ENCODE peak calls at places on chromosomes 12 and 14, in eight cellular contexts. E is Peyer's patch; Z is mesendoderm; B is cardiac muscle cell; C is GM23338; X is heart right ventricle; L is CD4-positive, alpha-beta memory T cell; T is mucosa of descending colon. A is an unnamed sample.
A peak's percentile ranks its signal among the peaks of the same experiment; 100 is the strongest.

GRCh38 chr12:39619316-39619659 is 315 bp downstream of the ABCD2 start:
- DNase-seq in E (no peak), Z (no peak), B (peak; percentile 28), C (peak; percentile 21), X (no peak), L (peak; percentile 50), T (no peak), A (peak; percentile 13)

GRCh38 chr12:95529693-95530225 is 21.5 kb downstream of the USP44 start:
- DNase-seq in E (no peak), Z (no peak), B (peak; percentile 13), C (no peak), X (no peak), L (no peak), T (no peak), A (no peak)

GRCh38 chr14:20866963-20867362 is 24.2 kb upstream of the RNASE3 start:
- DNase-seq in E (no peak), Z (peak; percentile 57), B (peak; percentile 43), C (peak; percentile 69), X (no peak), L (no peak), T (peak; percentile 13), A (no peak)

GRCh38 chr12:116528067-116528466 is 31.1 kb upstream of the MAP1LC3B2 start:
- DNase-seq in E (no peak), Z (peak; percentile 88), B (peak; percentile 43), C (no peak), X (no peak), L (no peak), T (no peak), A (no peak)

GRCh38 chr12:99946131-99946530 is 38.6 kb downstream of the ANKS1B start:
- DNase-seq in E (no peak), Z (no peak), B (no peak), C (no peak), X (no peak), L (no peak), T (no peak), A (no peak)

GRCh38 chr12:5758347-5758746 is 186.7 kb downstream of the ANO2 start:
- DNase-seq in E (no peak), Z (peak; percentile 51), B (no peak), C (peak; percentile 25), X (no peak), L (no peak), T (no peak), A (no peak)

GRCh38 chr12:120314220-120314619 is 12.1 kb downstream of the SIRT4 start:
- DNase-seq in E (no peak), Z (peak; percentile 59), B (peak; percentile 7), C (peak; percentile 90), X (no peak), L (no peak), T (no peak), A (no peak)

GRCh38 chr14:36226164-36226563 is 49.6 kb upstream of the PTCSC3 start:
- DNase-seq in E (no peak), Z (no peak), B (no peak), C (no peak), X (no peak), L (no peak), T (no peak), A (no peak)

GRCh38 chr14:79730911-79731310 is 480.4 kb downstream of the DIO2 start:
- DNase-seq in E (no peak), Z (no peak), B (no peak), C (no peak), X (no peak), L (no peak), T (no peak), A (no peak)

GRCh38 chr14:71439247-71439646 is 493.0 kb upstream of the RGS6 start:
- DNase-seq in E (no peak), Z (no peak), B (no peak), C (no peak), X (no peak), L (no peak), T (no peak), A (no peak)

GRCh38 chr14:104953097-104953496 is 25.1 kb downstream of the AHNAK2 start:
- DNase-seq in E (no peak), Z (no peak), B (no peak), C (no peak), X (no peak), L (no peak), T (no peak), A (no peak)

GRCh38 chr14:94598816-94599655 is 13.2 kb upstream of the SERPINA3 start:
- DNase-seq in E (peak; percentile 79), Z (peak; percentile 76), B (peak; percentile 98), C (peak; percentile 24), X (peak; percentile 40), L (no peak), T (peak; percentile 41), A (no peak)

GRCh38 chr12:21073129-21073528 is 57.9 kb upstream of the SLCO1B1 start:
- DNase-seq in E (no peak), Z (peak; percentile 25), B (no peak), C (no peak), X (no peak), L (no peak), T (no peak), A (no peak)

GRCh38 chr12:93518725-93519124 is 51.4 kb downstream of the MRPL42 start:
- DNase-seq in E (no peak), Z (no peak), B (peak; percentile 33), C (no peak), X (no peak), L (no peak), T (no peak), A (no peak)

GRCh38 chr12:85468356-85469157 is 188.5 kb downstream of the ALX1 start:
- DNase-seq in E (no peak), Z (peak; percentile 94), B (peak; percentile 76), C (peak; percentile 77), X (no peak), L (no peak), T (peak; percentile 74), A (no peak)

GRCh38 chr12:132550014-132550802 is 60.2 kb downstream of the LRCOL1 start:
- DNase-seq in E (no peak), Z (peak; percentile 76), B (no peak), C (peak; percentile 84), X (no peak), L (no peak), T (no peak), A (no peak)

GRCh38 chr12:101076940-101077351 is 133.1 kb downstream of the SLC5A8 start:
- DNase-seq in E (no peak), Z (peak; percentile 80), B (peak; percentile 20), C (no peak), X (no peak), L (no peak), T (no peak), A (no peak)

GRCh38 chr14:69101331-69101826 is 51.5 kb downstream of the DCAF5 start:
- DNase-seq in E (no peak), Z (peak; percentile 74), B (peak; percentile 92), C (peak; percentile 64), X (no peak), L (no peak), T (peak; percentile 50), A (no peak)

GRCh38 chr14:51167587-51168219 is 72.3 kb upstream of the TMX1 start:
- DNase-seq in E (no peak), Z (no peak), B (peak; percentile 90), C (no peak), X (no peak), L (no peak), T (no peak), A (no peak)

GRCh38 chr12:586318-587071 is 76.8 kb downstream of the NINJ2 start:
- DNase-seq in E (peak; percentile 23), Z (no peak), B (no peak), C (no peak), X (no peak), L (no peak), T (no peak), A (no peak)

GRCh38 chr14:23694085-23694975 is 58.2 kb downstream of the DHRS2 start:
- DNase-seq in E (no peak), Z (peak; percentile 95), B (peak; percentile 74), C (peak; percentile 75), X (no peak), L (no peak), T (no peak), A (no peak)

GRCh38 chr12:83313827-83314226 is 627.1 kb downstream of the TMTC2 start:
- DNase-seq in E (no peak), Z (no peak), B (no peak), C (no peak), X (no peak), L (no peak), T (no peak), A (no peak)

GRCh38 chr12:51128905-51129304 is 44.0 kb downstream of the TFCP2 start:
- DNase-seq in E (no peak), Z (no peak), B (peak; percentile 3), C (no peak), X (no peak), L (no peak), T (no peak), A (no peak)

GRCh38 chr12:108696111-108696995 is 35.0 kb downstream of the CORO1C start:
- DNase-seq in E (no peak), Z (no peak), B (peak; percentile 99), C (no peak), X (no peak), L (no peak), T (no peak), A (no peak)
- H3K4me3 ChIP-seq in E (no peak overlapping the region), Z (no peak overlapping the region), B (no peak overlapping the region), C (no peak overlapping the region), X (no peak overlapping the region), L (no peak overlapping the region), T (no peak overlapping the region), A (no peak overlapping the region)

DNA sequence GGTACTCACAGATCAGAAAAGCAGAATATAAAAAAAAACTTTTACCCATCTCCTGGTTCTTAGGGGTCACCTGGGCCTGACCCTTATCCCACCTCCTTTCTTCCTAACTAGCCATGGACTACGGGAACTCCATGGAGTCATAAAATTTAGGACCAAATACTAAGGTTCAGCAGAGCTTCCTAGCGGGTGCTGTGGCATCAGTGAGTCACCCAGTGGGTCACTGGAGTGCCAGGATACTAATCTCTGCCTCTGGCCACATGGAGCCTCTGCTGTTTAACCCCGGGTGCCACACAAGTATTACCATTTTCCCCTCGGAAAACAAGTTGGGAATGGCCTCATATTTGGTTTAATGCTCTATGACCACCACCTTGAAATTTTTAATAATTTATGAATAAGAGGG is 6.9 kb downstream of the ZBTB39 start:
- DNase-seq in E (peak; percentile 2), Z (no peak), B (no peak), C (no peak), X (no peak), L (no peak), T (no peak), A (no peak)
- H3K4me3 ChIP-seq in E (no peak overlapping the region), Z (no peak overlapping the region), B (no peak overlapping the region), C (no peak overlapping the region), X (no peak overlapping the region), L (no peak overlapping the region), T (no peak overlapping the region), A (no peak overlapping the region)

GRCh38 chr14:41606249-41607118 is at the start of gene LRFN5:
- DNase-seq in E (no peak), Z (peak; percentile 80), B (peak; percentile 65), C (peak; percentile 74), X (peak; percentile 45), L (no peak), T (no peak), A (no peak)
- H3K4me3 ChIP-seq in E (peak within 1 kb of the TSS; percentile 48), Z (peak within 1 kb of the TSS; percentile 87), B (peak within 1 kb of the TSS; percentile 80), C (peak within 1 kb of the TSS; percentile 77), X (peak within 1 kb of the TSS; percentile 51), L (peak within 1 kb of the TSS; percentile 32), T (no peak within 1 kb of the TSS), A (peak within 1 kb of the TSS; percentile 1)

DNA sequence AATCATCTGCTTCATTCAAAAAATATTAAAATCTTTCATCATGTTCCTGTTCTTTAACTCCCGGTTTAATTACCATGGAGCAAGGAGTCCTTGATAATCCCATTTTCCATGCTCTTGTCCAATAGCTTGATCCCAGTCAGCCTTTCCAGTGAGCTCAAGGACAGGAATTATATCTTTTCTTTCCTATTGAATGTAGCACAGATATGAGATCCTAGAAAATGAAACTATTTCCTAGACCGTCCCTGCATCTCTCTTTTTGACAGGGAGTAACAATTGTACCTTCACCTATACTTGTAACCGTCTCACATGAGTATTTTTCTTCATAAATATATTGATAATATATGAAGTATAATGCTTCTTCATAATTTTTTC is 35.6 kb downstream of the PIK3C2G start:
- DNase-seq in E (no peak), Z (no peak), B (peak; percentile 4), C (no peak), X (no peak), L (no peak), T (no peak), A (no peak)
- H3K4me3 ChIP-seq in E (peak overlapping the region; percentile 23), Z (no peak overlapping the region), B (no peak overlapping the region), C (no peak overlapping the region), X (no peak overlapping the region), L (no peak overlapping the region), T (no peak overlapping the region), A (no peak overlapping the region)

A was measured in effector memory CD4-positive, alpha-beta T cell.